ENCODE peak calls at places on chromosomes 7 and 10, in nine cellular contexts. One of them, this sample, is unnamed.

GRCh38 chr10:65194131-65194530 is 1672.9 kb downstream of the REEP3 start:
- DNase-seq in IMR-90: no peak
- DNase-seq in uterus: no peak
- DNase-seq in SK-N-SH: no peak
- DNase-seq in fibroblast of mammary gland: no peak
- DNase-seq in adipocyte: peak
- DNase-seq in left ventricle myocardium inferior: no peak
- DNase-seq in foreskin fibroblast: no peak
- DNase-seq in H7: no peak
- DNase-seq in this sample: peak

GRCh38 chr10:36666451-36666850 is 458.9 kb upstream of the ANKRD30A start:
- DNase-seq in SK-N-SH: no peak
- DNase-seq in H7: no peak
- DNase-seq in IMR-90: peak
- DNase-seq in uterus: no peak
- DNase-seq in fibroblast of mammary gland: no peak
- DNase-seq in foreskin fibroblast: no peak
- DNase-seq in adipocyte: peak
- DNase-seq in left ventricle myocardium inferior: no peak
- DNase-seq in this sample: peak

GRCh38 chr7:139855498-139856270 is 26.6 kb downstream of the TBXAS1 start:
- DNase-seq in foreskin fibroblast: no peak
- DNase-seq in adipocyte: no peak
- DNase-seq in SK-N-SH: no peak
- DNase-seq in IMR-90: no peak
- DNase-seq in H7: no peak
- DNase-seq in fibroblast of mammary gland: no peak
- DNase-seq in left ventricle myocardium inferior: no peak
- DNase-seq in uterus: no peak
- DNase-seq in this sample: peak

GRCh38 chr7:15326044-15326644 is 235.7 kb downstream of the AGMO start:
- DNase-seq in foreskin fibroblast: peak
- DNase-seq in SK-N-SH: peak
- DNase-seq in H7: no peak
- DNase-seq in uterus: no peak
- DNase-seq in adipocyte: peak
- DNase-seq in IMR-90: peak
- DNase-seq in fibroblast of mammary gland: peak
- DNase-seq in left ventricle myocardium inferior: no peak
- DNase-seq in this sample: peak

GRCh38 chr7:108190891-108191290 is 60.7 kb upstream of the LAMB4 start:
- DNase-seq in adipocyte: peak
- DNase-seq in H7: no peak
- DNase-seq in foreskin fibroblast: no peak
- DNase-seq in uterus: no peak
- DNase-seq in left ventricle myocardium inferior: no peak
- DNase-seq in fibroblast of mammary gland: peak
- DNase-seq in IMR-90: no peak
- DNase-seq in SK-N-SH: no peak
- DNase-seq in this sample: no peak

GRCh38 chr10:98088186-98088971 is 46.1 kb upstream of the R3HCC1L start:
- DNase-seq in foreskin fibroblast: no peak
- DNase-seq in left ventricle myocardium inferior: peak
- DNase-seq in adipocyte: no peak
- DNase-seq in fibroblast of mammary gland: peak
- DNase-seq in IMR-90: no peak
- DNase-seq in H7: no peak
- DNase-seq in SK-N-SH: no peak
- DNase-seq in uterus: no peak
- DNase-seq in this sample: no peak

GRCh38 chr10:61642073-61642637 is 20.6 kb upstream of the CABCOCO1 start:
- DNase-seq in left ventricle myocardium inferior: no peak
- DNase-seq in adipocyte: peak
- DNase-seq in uterus: no peak
- DNase-seq in SK-N-SH: no peak
- DNase-seq in foreskin fibroblast: peak
- DNase-seq in fibroblast of mammary gland: peak
- DNase-seq in IMR-90: no peak
- DNase-seq in H7: no peak
- DNase-seq in this sample: no peak

GRCh38 chr7:35329026-35329425 is 75.1 kb upstream of the TBX20 start:
- DNase-seq in adipocyte: no peak
- DNase-seq in uterus: no peak
- DNase-seq in IMR-90: no peak
- DNase-seq in SK-N-SH: no peak
- DNase-seq in H7: no peak
- DNase-seq in fibroblast of mammary gland: no peak
- DNase-seq in left ventricle myocardium inferior: no peak
- DNase-seq in foreskin fibroblast: no peak
- DNase-seq in this sample: no peak

GRCh38 chr7:126574838-126575250 is 677.9 kb downstream of the GRM8 start:
- DNase-seq in SK-N-SH: no peak
- DNase-seq in H7: no peak
- DNase-seq in IMR-90: no peak
- DNase-seq in foreskin fibroblast: no peak
- DNase-seq in uterus: no peak
- DNase-seq in fibroblast of mammary gland: peak
- DNase-seq in left ventricle myocardium inferior: no peak
- DNase-seq in adipocyte: no peak
- DNase-seq in this sample: peak

GRCh38 chr10:83425306-83425705 is 714.0 kb upstream of the GHITM start:
- DNase-seq in SK-N-SH: no peak
- DNase-seq in adipocyte: no peak
- DNase-seq in uterus: no peak
- DNase-seq in IMR-90: no peak
- DNase-seq in foreskin fibroblast: no peak
- DNase-seq in left ventricle myocardium inferior: no peak
- DNase-seq in fibroblast of mammary gland: no peak
- DNase-seq in H7: no peak
- DNase-seq in this sample: no peak

GRCh38 chr7:117338020-117338419 is 15.2 kb upstream of the WNT2 start:
- DNase-seq in adipocyte: peak
- DNase-seq in SK-N-SH: no peak
- DNase-seq in uterus: no peak
- DNase-seq in foreskin fibroblast: peak
- DNase-seq in left ventricle myocardium inferior: no peak
- DNase-seq in IMR-90: peak
- DNase-seq in fibroblast of mammary gland: peak
- DNase-seq in H7: no peak
- DNase-seq in this sample: peak

GRCh38 chr10:13593560-13593959 is 6.8 kb downstream of the PRPF18 start:
- DNase-seq in foreskin fibroblast: peak
- DNase-seq in IMR-90: peak
- DNase-seq in fibroblast of mammary gland: peak
- DNase-seq in adipocyte: no peak
- DNase-seq in left ventricle myocardium inferior: no peak
- DNase-seq in uterus: no peak
- DNase-seq in H7: no peak
- DNase-seq in SK-N-SH: no peak
- DNase-seq in this sample: no peak

GRCh38 chr7:134966691-134967090 is 19.6 kb upstream of the AGBL3 start:
- DNase-seq in foreskin fibroblast: no peak
- DNase-seq in left ventricle myocardium inferior: no peak
- DNase-seq in uterus: no peak
- DNase-seq in adipocyte: no peak
- DNase-seq in IMR-90: no peak
- DNase-seq in H7: no peak
- DNase-seq in fibroblast of mammary gland: no peak
- DNase-seq in SK-N-SH: no peak
- DNase-seq in this sample: no peak

GRCh38 chr7:124085168-124085567 is 52.3 kb upstream of the TMEM229A start:
- DNase-seq in uterus: no peak
- DNase-seq in foreskin fibroblast: no peak
- DNase-seq in IMR-90: no peak
- DNase-seq in adipocyte: no peak
- DNase-seq in fibroblast of mammary gland: no peak
- DNase-seq in left ventricle myocardium inferior: no peak
- DNase-seq in SK-N-SH: peak
- DNase-seq in H7: no peak
- DNase-seq in this sample: no peak

GRCh38 chr10:13743101-13743693 is 156.4 kb downstream of the PRPF18 start:
- DNase-seq in adipocyte: no peak
- DNase-seq in left ventricle myocardium inferior: no peak
- DNase-seq in foreskin fibroblast: no peak
- DNase-seq in IMR-90: peak
- DNase-seq in uterus: no peak
- DNase-seq in H7: no peak
- DNase-seq in fibroblast of mammary gland: peak
- DNase-seq in SK-N-SH: no peak
- DNase-seq in this sample: peak

GRCh38 chr7:113179313-113179712 is 61.0 kb upstream of the SMIM30 start:
- DNase-seq in H7: no peak
- DNase-seq in IMR-90: peak
- DNase-seq in left ventricle myocardium inferior: no peak
- DNase-seq in fibroblast of mammary gland: no peak
- DNase-seq in SK-N-SH: no peak
- DNase-seq in uterus: no peak
- DNase-seq in adipocyte: peak
- DNase-seq in foreskin fibroblast: peak
- DNase-seq in this sample: peak

GRCh38 chr10:3806603-3807002 is 21.6 kb upstream of the KLF6 start:
- DNase-seq in adipocyte: peak
- DNase-seq in IMR-90: peak
- DNase-seq in uterus: no peak
- DNase-seq in H7: no peak
- DNase-seq in fibroblast of mammary gland: peak
- DNase-seq in left ventricle myocardium inferior: no peak
- DNase-seq in foreskin fibroblast: peak
- DNase-seq in SK-N-SH: no peak
- DNase-seq in this sample: peak

GRCh38 chr10:103585011-103585405 is 91.5 kb downstream of the NEURL1 start:
- DNase-seq in left ventricle myocardium inferior: no peak
- DNase-seq in fibroblast of mammary gland: no peak
- DNase-seq in foreskin fibroblast: no peak
- DNase-seq in IMR-90: no peak
- DNase-seq in H7: no peak
- DNase-seq in SK-N-SH: no peak
- DNase-seq in uterus: no peak
- DNase-seq in adipocyte: no peak
- DNase-seq in this sample: no peak
- H3K4me3 ChIP-seq in left ventricle myocardium inferior: peak
- H3K4me3 ChIP-seq in fibroblast of mammary gland: no peak
- H3K4me3 ChIP-seq in foreskin fibroblast: no peak
- H3K4me3 ChIP-seq in IMR-90: no peak
- H3K4me3 ChIP-seq in H7: no peak
- H3K4me3 ChIP-seq in SK-N-SH: no peak
- H3K4me3 ChIP-seq in uterus: no peak
- H3K4me3 ChIP-seq in adipocyte: peak
- H3K4me3 ChIP-seq in this sample: no peak

DNA sequence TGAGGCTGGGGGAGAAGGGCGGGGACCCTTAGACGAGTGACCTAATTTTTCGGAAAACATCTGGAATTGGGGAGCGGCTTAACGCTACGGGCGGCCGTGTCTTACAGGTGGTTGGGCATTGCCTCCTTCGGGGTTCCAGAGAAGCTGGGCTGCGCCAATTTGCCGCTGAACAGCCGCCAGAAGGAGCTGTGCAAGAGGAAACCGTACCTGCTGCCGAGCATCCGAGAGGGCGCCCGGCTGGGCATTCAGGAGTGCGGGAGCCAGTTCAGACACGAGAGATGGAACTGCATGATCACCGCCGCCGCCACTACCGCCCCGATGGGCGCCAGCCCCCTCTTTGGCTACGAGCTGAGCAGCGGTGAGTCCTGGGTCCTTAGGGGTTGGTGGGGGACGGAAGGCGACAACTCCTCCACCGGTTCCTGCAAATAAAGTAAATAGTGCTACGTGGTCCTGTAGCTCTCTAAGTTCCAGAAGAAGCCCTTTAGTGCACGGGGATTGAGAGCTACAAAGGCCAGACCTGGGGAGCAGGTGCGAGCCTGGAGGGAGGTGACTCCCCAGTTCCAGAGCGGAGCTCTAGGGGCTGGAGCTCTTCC is 756 bp downstream of the WNT16 start:
- DNase-seq in adipocyte: peak
- DNase-seq in H7: peak
- DNase-seq in uterus: peak
- DNase-seq in foreskin fibroblast: peak
- DNase-seq in IMR-90: no peak
- DNase-seq in fibroblast of mammary gland: no peak
- DNase-seq in SK-N-SH: peak
- DNase-seq in left ventricle myocardium inferior: no peak
- DNase-seq in this sample: peak
- H3K4me3 ChIP-seq in adipocyte: peak
- H3K4me3 ChIP-seq in H7: peak
- H3K4me3 ChIP-seq in uterus: peak
- H3K4me3 ChIP-seq in foreskin fibroblast: peak
- H3K4me3 ChIP-seq in IMR-90: peak
- H3K4me3 ChIP-seq in fibroblast of mammary gland: peak
- H3K4me3 ChIP-seq in SK-N-SH: peak
- H3K4me3 ChIP-seq in left ventricle myocardium inferior: peak
- H3K4me3 ChIP-seq in this sample: peak

GRCh38 chr10:32163076-32163773 is 107.0 kb upstream of the KIF5B start:
- DNase-seq in left ventricle myocardium inferior: no peak
- DNase-seq in SK-N-SH: no peak
- DNase-seq in IMR-90: peak
- DNase-seq in fibroblast of mammary gland: peak
- DNase-seq in uterus: no peak
- DNase-seq in foreskin fibroblast: peak
- DNase-seq in H7: no peak
- DNase-seq in adipocyte: no peak
- DNase-seq in this sample: no peak
- H3K4me3 ChIP-seq in left ventricle myocardium inferior: no peak
- H3K4me3 ChIP-seq in SK-N-SH: no peak
- H3K4me3 ChIP-seq in IMR-90: no peak
- H3K4me3 ChIP-seq in fibroblast of mammary gland: no peak
- H3K4me3 ChIP-seq in uterus: no peak
- H3K4me3 ChIP-seq in foreskin fibroblast: no peak
- H3K4me3 ChIP-seq in H7: no peak
- H3K4me3 ChIP-seq in adipocyte: no peak
- H3K4me3 ChIP-seq in this sample: no peak

GRCh38 chr10:86085686-86086085 is 280.9 kb downstream of the GRID1 start:
- DNase-seq in left ventricle myocardium inferior: no peak
- DNase-seq in fibroblast of mammary gland: no peak
- DNase-seq in IMR-90: no peak
- DNase-seq in adipocyte: no peak
- DNase-seq in H7: no peak
- DNase-seq in foreskin fibroblast: no peak
- DNase-seq in uterus: no peak
- DNase-seq in SK-N-SH: no peak
- DNase-seq in this sample: no peak

GRCh38 chr10:86090807-86091206 is 275.8 kb downstream of the GRID1 start:
- DNase-seq in SK-N-SH: no peak
- DNase-seq in foreskin fibroblast: no peak
- DNase-seq in left ventricle myocardium inferior: no peak
- DNase-seq in H7: no peak
- DNase-seq in IMR-90: no peak
- DNase-seq in uterus: no peak
- DNase-seq in adipocyte: no peak
- DNase-seq in fibroblast of mammary gland: no peak
- DNase-seq in this sample: no peak

GRCh38 chr10:86086418-86086817 is 280.2 kb downstream of the GRID1 start:
- DNase-seq in uterus: no peak
- DNase-seq in fibroblast of mammary gland: no peak
- DNase-seq in SK-N-SH: no peak
- DNase-seq in foreskin fibroblast: no peak
- DNase-seq in IMR-90: no peak
- DNase-seq in left ventricle myocardium inferior: no peak
- DNase-seq in adipocyte: no peak
- DNase-seq in H7: no peak
- DNase-seq in this sample: no peak

GRCh38 chr10:86087716-86088115 is 278.9 kb downstream of the GRID1 start:
- DNase-seq in SK-N-SH: no peak
- DNase-seq in H7: no peak
- DNase-seq in left ventricle myocardium inferior: no peak
- DNase-seq in IMR-90: no peak
- DNase-seq in foreskin fibroblast: no peak
- DNase-seq in adipocyte: no peak
- DNase-seq in fibroblast of mammary gland: no peak
- DNase-seq in uterus: no peak
- DNase-seq in this sample: no peak

GRCh38 chr10:86091216-86091615 is 275.4 kb downstream of the GRID1 start:
- DNase-seq in H7: no peak
- DNase-seq in adipocyte: no peak
- DNase-seq in fibroblast of mammary gland: no peak
- DNase-seq in foreskin fibroblast: no peak
- DNase-seq in SK-N-SH: no peak
- DNase-seq in left ventricle myocardium inferior: no peak
- DNase-seq in uterus: no peak
- DNase-seq in IMR-90: no peak
- DNase-seq in this sample: no peak
- H3K4me3 ChIP-seq in H7: no peak
- H3K4me3 ChIP-seq in adipocyte: no peak
- H3K4me3 ChIP-seq in fibroblast of mammary gland: no peak
- H3K4me3 ChIP-seq in foreskin fibroblast: no peak
- H3K4me3 ChIP-seq in SK-N-SH: no peak
- H3K4me3 ChIP-seq in left ventricle myocardium inferior: no peak
- H3K4me3 ChIP-seq in uterus: no peak
- H3K4me3 ChIP-seq in IMR-90: no peak
- H3K4me3 ChIP-seq in this sample: no peak